ENCODE peak calls at places on chromosomes 7 and 10, in ten cellular contexts. One of them, this sample, is unnamed.

GRCh38 chr10:110324201-110324804 is 19.6 kb upstream of the SMNDC1 start:
- DNase-seq in Panc1: no peak
- DNase-seq in SK-N-SH: no peak
- DNase-seq in foreskin fibroblast: no peak
- DNase-seq in A673: peak
- DNase-seq in mesothelial cell of epicardium: no peak
- DNase-seq in spleen: no peak
- DNase-seq in WERI-Rb-1: no peak
- DNase-seq in CD4-positive, alpha-beta T cell: no peak
- DNase-seq in A549: no peak
- DNase-seq in this sample: no peak

GRCh38 chr7:98148607-98149006 is 41.9 kb downstream of the LMTK2 start:
- DNase-seq in mesothelial cell of epicardium: no peak
- DNase-seq in foreskin fibroblast: no peak
- DNase-seq in A549: no peak
- DNase-seq in CD4-positive, alpha-beta T cell: no peak
- DNase-seq in A673: no peak
- DNase-seq in spleen: no peak
- DNase-seq in Panc1: no peak
- DNase-seq in WERI-Rb-1: no peak
- DNase-seq in SK-N-SH: no peak
- DNase-seq in this sample: no peak

GRCh38 chr10:124561206-124561605 is 99.6 kb downstream of the LHPP start:
- DNase-seq in SK-N-SH: no peak
- DNase-seq in foreskin fibroblast: no peak
- DNase-seq in Panc1: no peak
- DNase-seq in CD4-positive, alpha-beta T cell: no peak
- DNase-seq in mesothelial cell of epicardium: no peak
- DNase-seq in A549: no peak
- DNase-seq in WERI-Rb-1: no peak
- DNase-seq in A673: no peak
- DNase-seq in spleen: peak
- DNase-seq in this sample: no peak

GRCh38 chr7:116786791-116787443 is 75.5 kb upstream of the CAPZA2 start:
- DNase-seq in SK-N-SH: no peak
- DNase-seq in A549: no peak
- DNase-seq in A673: peak
- DNase-seq in spleen: no peak
- DNase-seq in foreskin fibroblast: peak
- DNase-seq in mesothelial cell of epicardium: no peak
- DNase-seq in Panc1: no peak
- DNase-seq in CD4-positive, alpha-beta T cell: no peak
- DNase-seq in WERI-Rb-1: peak
- DNase-seq in this sample: peak

GRCh38 chr10:129709101-129709500 is 242.1 kb downstream of the MGMT start:
- DNase-seq in A673: no peak
- DNase-seq in foreskin fibroblast: no peak
- DNase-seq in mesothelial cell of epicardium: no peak
- DNase-seq in A549: no peak
- DNase-seq in SK-N-SH: no peak
- DNase-seq in Panc1: no peak
- DNase-seq in CD4-positive, alpha-beta T cell: no peak
- DNase-seq in WERI-Rb-1: no peak
- DNase-seq in spleen: no peak
- DNase-seq in this sample: no peak

GRCh38 chr10:52066383-52066782 is 247.7 kb upstream of the DKK1 start:
- DNase-seq in A549: peak
- DNase-seq in SK-N-SH: peak
- DNase-seq in mesothelial cell of epicardium: no peak
- DNase-seq in CD4-positive, alpha-beta T cell: no peak
- DNase-seq in foreskin fibroblast: no peak
- DNase-seq in A673: no peak
- DNase-seq in WERI-Rb-1: peak
- DNase-seq in Panc1: no peak
- DNase-seq in spleen: no peak
- DNase-seq in this sample: no peak

GRCh38 chr7:48428091-48428710 is 256.9 kb downstream of the ABCA13 start:
- DNase-seq in foreskin fibroblast: no peak
- DNase-seq in CD4-positive, alpha-beta T cell: no peak
- DNase-seq in Panc1: no peak
- DNase-seq in mesothelial cell of epicardium: no peak
- DNase-seq in spleen: no peak
- DNase-seq in A549: no peak
- DNase-seq in A673: no peak
- DNase-seq in WERI-Rb-1: no peak
- DNase-seq in SK-N-SH: no peak
- DNase-seq in this sample: no peak

GRCh38 chr7:128206017-128206746 is 34.9 kb upstream of the LEP start:
- DNase-seq in A549: no peak
- DNase-seq in foreskin fibroblast: no peak
- DNase-seq in spleen: no peak
- DNase-seq in mesothelial cell of epicardium: no peak
- DNase-seq in WERI-Rb-1: no peak
- DNase-seq in Panc1: no peak
- DNase-seq in CD4-positive, alpha-beta T cell: no peak
- DNase-seq in SK-N-SH: no peak
- DNase-seq in A673: no peak
- DNase-seq in this sample: no peak

GRCh38 chr10:63812491-63812890 is 291.3 kb downstream of the REEP3 start:
- DNase-seq in A549: no peak
- DNase-seq in spleen: no peak
- DNase-seq in mesothelial cell of epicardium: no peak
- DNase-seq in A673: no peak
- DNase-seq in SK-N-SH: no peak
- DNase-seq in foreskin fibroblast: no peak
- DNase-seq in CD4-positive, alpha-beta T cell: no peak
- DNase-seq in WERI-Rb-1: no peak
- DNase-seq in Panc1: no peak
- DNase-seq in this sample: peak

GRCh38 chr10:71259815-71260501 is 47.6 kb downstream of the UNC5B start:
- DNase-seq in A673: no peak
- DNase-seq in SK-N-SH: no peak
- DNase-seq in A549: no peak
- DNase-seq in WERI-Rb-1: no peak
- DNase-seq in spleen: no peak
- DNase-seq in mesothelial cell of epicardium: no peak
- DNase-seq in CD4-positive, alpha-beta T cell: no peak
- DNase-seq in Panc1: no peak
- DNase-seq in foreskin fibroblast: peak
- DNase-seq in this sample: no peak

GRCh38 chr10:71262817-71263216 is 50.4 kb downstream of the UNC5B start:
- DNase-seq in A673: no peak
- DNase-seq in mesothelial cell of epicardium: no peak
- DNase-seq in spleen: no peak
- DNase-seq in foreskin fibroblast: no peak
- DNase-seq in CD4-positive, alpha-beta T cell: no peak
- DNase-seq in Panc1: no peak
- DNase-seq in WERI-Rb-1: no peak
- DNase-seq in A549: no peak
- DNase-seq in SK-N-SH: no peak
- DNase-seq in this sample: no peak

GRCh38 chr10:71259282-71259681 is 46.9 kb downstream of the UNC5B start:
- DNase-seq in A673: no peak
- DNase-seq in foreskin fibroblast: no peak
- DNase-seq in SK-N-SH: no peak
- DNase-seq in spleen: no peak
- DNase-seq in Panc1: no peak
- DNase-seq in WERI-Rb-1: no peak
- DNase-seq in mesothelial cell of epicardium: no peak
- DNase-seq in A549: no peak
- DNase-seq in CD4-positive, alpha-beta T cell: no peak
- DNase-seq in this sample: no peak

GRCh38 chr10:71262027-71262426 is 49.7 kb downstream of the UNC5B start:
- DNase-seq in Panc1: no peak
- DNase-seq in spleen: no peak
- DNase-seq in A549: no peak
- DNase-seq in WERI-Rb-1: no peak
- DNase-seq in A673: no peak
- DNase-seq in mesothelial cell of epicardium: no peak
- DNase-seq in SK-N-SH: no peak
- DNase-seq in foreskin fibroblast: no peak
- DNase-seq in CD4-positive, alpha-beta T cell: no peak
- DNase-seq in this sample: no peak

DNA sequence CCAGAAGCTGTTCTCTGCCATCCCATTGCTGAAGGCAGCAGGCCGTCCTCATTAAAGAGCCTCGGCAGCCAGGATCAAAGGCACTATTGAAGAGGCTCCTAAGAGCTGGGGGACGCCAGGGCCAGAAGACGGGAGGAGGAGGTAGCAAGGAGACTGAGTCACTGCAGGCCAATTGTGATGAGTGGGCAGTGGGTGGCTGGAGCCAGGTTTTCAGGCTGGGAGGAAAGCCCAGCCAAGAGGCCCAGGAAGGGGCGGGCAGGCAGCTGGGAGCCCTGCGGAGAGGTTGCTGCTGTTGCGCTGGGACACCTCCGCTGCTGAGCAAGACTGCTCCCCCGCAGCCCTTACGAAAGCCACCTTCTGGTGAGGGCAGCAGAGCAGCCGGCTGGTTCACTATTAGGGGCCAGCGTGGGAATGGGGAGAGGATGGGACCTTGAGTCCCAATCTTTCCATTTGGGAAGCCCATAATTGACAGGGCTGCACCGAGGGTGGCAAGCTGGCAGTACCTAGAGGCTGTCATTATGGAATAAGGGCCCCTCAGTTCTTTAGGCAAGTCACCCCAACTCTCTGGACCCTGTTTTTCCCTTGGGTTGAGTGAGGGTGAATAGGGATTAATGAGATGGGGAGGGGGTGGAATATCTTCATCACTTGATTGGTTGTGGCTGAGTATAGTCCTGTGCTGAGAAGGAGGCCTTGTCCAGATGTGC is 48.4 kb downstream of the UNC5B start:
- DNase-seq in spleen: no peak
- DNase-seq in SK-N-SH: no peak
- DNase-seq in WERI-Rb-1: no peak
- DNase-seq in A549: no peak
- DNase-seq in CD4-positive, alpha-beta T cell: no peak
- DNase-seq in foreskin fibroblast: peak
- DNase-seq in A673: no peak
- DNase-seq in Panc1: no peak
- DNase-seq in mesothelial cell of epicardium: peak
- DNase-seq in this sample: peak
- TF ChIP-seq CTCF in spleen: no peak
- TF ChIP-seq CTCF in SK-N-SH: no peak
- TF ChIP-seq CTCF in WERI-Rb-1: no peak
- TF ChIP-seq CTCF in A549: no peak
- TF ChIP-seq CTCF in CD4-positive, alpha-beta T cell: no peak
- TF ChIP-seq CTCF in foreskin fibroblast: no peak
- TF ChIP-seq CTCF in A673: no peak
- TF ChIP-seq CTCF in Panc1: no peak
- TF ChIP-seq CTCF in mesothelial cell of epicardium: no peak
- TF ChIP-seq CTCF in this sample: no peak

GRCh38 chr10:69883256-69883655 is 81.5 kb downstream of the COL13A1 start:
- DNase-seq in SK-N-SH: no peak
- DNase-seq in foreskin fibroblast: no peak
- DNase-seq in mesothelial cell of epicardium: no peak
- DNase-seq in A673: no peak
- DNase-seq in CD4-positive, alpha-beta T cell: no peak
- DNase-seq in Panc1: no peak
- DNase-seq in A549: peak
- DNase-seq in WERI-Rb-1: peak
- DNase-seq in spleen: no peak
- DNase-seq in this sample: no peak
- TF ChIP-seq CTCF in SK-N-SH: no peak
- TF ChIP-seq CTCF in foreskin fibroblast: no peak
- TF ChIP-seq CTCF in mesothelial cell of epicardium: no peak
- TF ChIP-seq CTCF in A673: peak
- TF ChIP-seq CTCF in CD4-positive, alpha-beta T cell: no peak
- TF ChIP-seq CTCF in Panc1: no peak
- TF ChIP-seq CTCF in A549: no peak
- TF ChIP-seq CTCF in WERI-Rb-1: peak
- TF ChIP-seq CTCF in spleen: no peak
- TF ChIP-seq CTCF in this sample: no peak

GRCh38 chr7:64632029-64632428 is 33.9 kb upstream of the ZNF107 start:
- DNase-seq in foreskin fibroblast: no peak
- DNase-seq in spleen: no peak
- DNase-seq in mesothelial cell of epicardium: no peak
- DNase-seq in A549: no peak
- DNase-seq in SK-N-SH: no peak
- DNase-seq in A673: no peak
- DNase-seq in WERI-Rb-1: no peak
- DNase-seq in Panc1: no peak
- DNase-seq in CD4-positive, alpha-beta T cell: no peak
- DNase-seq in this sample: no peak

GRCh38 chr7:64628721-64629120 is 37.2 kb upstream of the ZNF107 start:
- DNase-seq in WERI-Rb-1: no peak
- DNase-seq in CD4-positive, alpha-beta T cell: no peak
- DNase-seq in Panc1: no peak
- DNase-seq in SK-N-SH: no peak
- DNase-seq in foreskin fibroblast: no peak
- DNase-seq in spleen: no peak
- DNase-seq in A673: no peak
- DNase-seq in A549: no peak
- DNase-seq in mesothelial cell of epicardium: no peak
- DNase-seq in this sample: no peak

GRCh38 chr7:64633401-64633800 is 32.5 kb upstream of the ZNF107 start:
- DNase-seq in CD4-positive, alpha-beta T cell: no peak
- DNase-seq in foreskin fibroblast: no peak
- DNase-seq in mesothelial cell of epicardium: no peak
- DNase-seq in A673: no peak
- DNase-seq in SK-N-SH: no peak
- DNase-seq in WERI-Rb-1: no peak
- DNase-seq in A549: no peak
- DNase-seq in Panc1: no peak
- DNase-seq in spleen: no peak
- DNase-seq in this sample: no peak

GRCh38 chr7:64628192-64628591 is 37.7 kb upstream of the ZNF107 start:
- DNase-seq in spleen: no peak
- DNase-seq in A549: no peak
- DNase-seq in CD4-positive, alpha-beta T cell: no peak
- DNase-seq in SK-N-SH: no peak
- DNase-seq in mesothelial cell of epicardium: no peak
- DNase-seq in Panc1: no peak
- DNase-seq in foreskin fibroblast: no peak
- DNase-seq in A673: no peak
- DNase-seq in WERI-Rb-1: no peak
- DNase-seq in this sample: no peak

GRCh38 chr7:64630496-64630895 is 35.4 kb upstream of the ZNF107 start:
- DNase-seq in mesothelial cell of epicardium: no peak
- DNase-seq in SK-N-SH: peak
- DNase-seq in spleen: no peak
- DNase-seq in Panc1: no peak
- DNase-seq in CD4-positive, alpha-beta T cell: no peak
- DNase-seq in A549: no peak
- DNase-seq in foreskin fibroblast: peak
- DNase-seq in WERI-Rb-1: peak
- DNase-seq in A673: peak
- DNase-seq in this sample: peak
- TF ChIP-seq CTCF in mesothelial cell of epicardium: peak
- TF ChIP-seq CTCF in SK-N-SH: peak
- TF ChIP-seq CTCF in spleen: peak
- TF ChIP-seq CTCF in Panc1: peak
- TF ChIP-seq CTCF in CD4-positive, alpha-beta T cell: peak
- TF ChIP-seq CTCF in A549: no peak
- TF ChIP-seq CTCF in foreskin fibroblast: peak
- TF ChIP-seq CTCF in WERI-Rb-1: peak
- TF ChIP-seq CTCF in A673: peak
- TF ChIP-seq CTCF in this sample: peak

DNA sequence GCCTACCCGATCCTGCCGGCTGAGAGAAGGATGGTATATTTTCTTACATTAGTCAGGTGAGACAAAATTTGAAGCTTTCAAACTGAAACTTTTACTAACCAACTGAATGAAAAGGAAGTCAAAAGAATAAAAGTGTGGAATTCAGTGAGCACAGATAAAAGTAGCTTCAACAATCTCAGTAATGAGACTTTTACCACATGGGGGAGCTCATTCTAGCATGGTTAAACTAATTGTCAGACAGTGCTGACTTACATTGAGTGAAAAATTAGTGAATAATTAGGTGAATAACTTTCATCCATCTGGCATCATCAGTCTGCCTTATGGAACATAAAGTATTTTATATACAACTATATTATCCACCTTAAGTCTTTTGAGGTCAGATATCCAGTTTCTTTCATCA is 8.4 kb downstream of the FAM237B start:
- DNase-seq in foreskin fibroblast: peak
- DNase-seq in spleen: no peak
- DNase-seq in A549: no peak
- DNase-seq in CD4-positive, alpha-beta T cell: no peak
- DNase-seq in mesothelial cell of epicardium: no peak
- DNase-seq in Panc1: no peak
- DNase-seq in SK-N-SH: no peak
- DNase-seq in A673: peak
- DNase-seq in WERI-Rb-1: no peak
- DNase-seq in this sample: no peak
- TF ChIP-seq CTCF in foreskin fibroblast: peak
- TF ChIP-seq CTCF in spleen: no peak
- TF ChIP-seq CTCF in A549: peak
- TF ChIP-seq CTCF in CD4-positive, alpha-beta T cell: no peak
- TF ChIP-seq CTCF in mesothelial cell of epicardium: no peak
- TF ChIP-seq CTCF in Panc1: peak
- TF ChIP-seq CTCF in SK-N-SH: peak
- TF ChIP-seq CTCF in A673: peak
- TF ChIP-seq CTCF in WERI-Rb-1: peak
- TF ChIP-seq CTCF in this sample: peak

This sample was measured in HFFc6.